ENCODE peak calls at places on chromosomes 2 and 18, in six cellular contexts. One of them, this sample, is unnamed.

GRCh38 chr2:156057647-156058046 is 274.9 kb downstream of the NR4A2 start:
- DNase-seq in HFFc6: no peak
- DNase-seq in nephron progenitor cell: no peak
- DNase-seq in fibroblast of mammary gland: no peak
- DNase-seq in GM12864: no peak
- DNase-seq in coronary artery: no peak
- DNase-seq in this sample: no peak

GRCh38 chr2:178521304-178522150 is 41.3 kb downstream of the PLEKHA3 start:
- DNase-seq in HFFc6: no peak
- DNase-seq in nephron progenitor cell: no peak
- DNase-seq in fibroblast of mammary gland: no peak
- DNase-seq in GM12864: no peak
- DNase-seq in coronary artery: no peak
- DNase-seq in this sample: no peak

GRCh38 chr2:193584522-193584938 is 1389.8 kb upstream of the TMEFF2 start:
- DNase-seq in HFFc6: no peak
- DNase-seq in nephron progenitor cell: no peak
- DNase-seq in fibroblast of mammary gland: peak
- DNase-seq in GM12864: no peak
- DNase-seq in coronary artery: no peak
- DNase-seq in this sample: peak

GRCh38 chr2:46942143-46942526 is 26.5 kb upstream of the MCFD2 start:
- DNase-seq in HFFc6: no peak
- DNase-seq in nephron progenitor cell: no peak
- DNase-seq in fibroblast of mammary gland: no peak
- DNase-seq in GM12864: no peak
- DNase-seq in coronary artery: no peak
- DNase-seq in this sample: peak

GRCh38 chr2:193228276-193228675 is 1033.5 kb upstream of the TMEFF2 start:
- DNase-seq in HFFc6: no peak
- DNase-seq in nephron progenitor cell: no peak
- DNase-seq in fibroblast of mammary gland: no peak
- DNase-seq in GM12864: no peak
- DNase-seq in coronary artery: no peak
- DNase-seq in this sample: no peak

GRCh38 chr2:143182649-143183048 is 53.4 kb downstream of the ARHGAP15 start:
- DNase-seq in HFFc6: no peak
- DNase-seq in nephron progenitor cell: no peak
- DNase-seq in fibroblast of mammary gland: no peak
- DNase-seq in GM12864: no peak
- DNase-seq in coronary artery: no peak
- DNase-seq in this sample: no peak

GRCh38 chr2:124024491-124025348 is at the start of gene CNTNAP5:
- DNase-seq in HFFc6: no peak
- DNase-seq in nephron progenitor cell: peak
- DNase-seq in fibroblast of mammary gland: peak
- DNase-seq in GM12864: no peak
- DNase-seq in coronary artery: no peak
- DNase-seq in this sample: peak

GRCh38 chr2:105166671-105167070 is 74.9 kb upstream of the GPR45 start:
- DNase-seq in HFFc6: no peak
- DNase-seq in nephron progenitor cell: no peak
- DNase-seq in fibroblast of mammary gland: no peak
- DNase-seq in GM12864: no peak
- DNase-seq in coronary artery: no peak
- DNase-seq in this sample: no peak

GRCh38 chr2:183157131-183157530 is 32.9 kb downstream of the NUP35 start:
- DNase-seq in HFFc6: no peak
- DNase-seq in nephron progenitor cell: no peak
- DNase-seq in fibroblast of mammary gland: no peak
- DNase-seq in GM12864: no peak
- DNase-seq in coronary artery: no peak
- DNase-seq in this sample: no peak

GRCh38 chr2:232417489-232417888 is 10.8 kb downstream of the ALPG start:
- DNase-seq in HFFc6: no peak
- DNase-seq in nephron progenitor cell: no peak
- DNase-seq in fibroblast of mammary gland: no peak
- DNase-seq in GM12864: no peak
- DNase-seq in coronary artery: no peak
- DNase-seq in this sample: no peak

GRCh38 chr2:121810959-121811853 is 55.8 kb downstream of the TSN start:
- DNase-seq in HFFc6: peak
- DNase-seq in nephron progenitor cell: peak
- DNase-seq in fibroblast of mammary gland: peak
- DNase-seq in GM12864: peak
- DNase-seq in coronary artery: no peak
- DNase-seq in this sample: peak

GRCh38 chr2:161090401-161090800 is 69.8 kb upstream of the TANK start:
- DNase-seq in HFFc6: no peak
- DNase-seq in nephron progenitor cell: no peak
- DNase-seq in fibroblast of mammary gland: no peak
- DNase-seq in GM12864: peak
- DNase-seq in coronary artery: no peak
- DNase-seq in this sample: no peak

GRCh38 chr2:165440367-165440766 is 29.1 kb upstream of the CSRNP3 start:
- DNase-seq in HFFc6: peak
- DNase-seq in nephron progenitor cell: peak
- DNase-seq in fibroblast of mammary gland: peak
- DNase-seq in GM12864: no peak
- DNase-seq in coronary artery: no peak
- DNase-seq in this sample: no peak

GRCh38 chr2:234842753-234843152 is 109.1 kb upstream of the SH3BP4 start:
- DNase-seq in HFFc6: no peak
- DNase-seq in nephron progenitor cell: no peak
- DNase-seq in fibroblast of mammary gland: no peak
- DNase-seq in GM12864: no peak
- DNase-seq in coronary artery: no peak
- DNase-seq in this sample: no peak

GRCh38 chr2:235914756-235915155 is 253.4 kb downstream of the GBX2 start:
- DNase-seq in HFFc6: no peak
- DNase-seq in nephron progenitor cell: no peak
- DNase-seq in fibroblast of mammary gland: no peak
- DNase-seq in GM12864: no peak
- DNase-seq in coronary artery: no peak
- DNase-seq in this sample: no peak

GRCh38 chr2:59888015-59888414 is 665.4 kb downstream of the BCL11A start:
- DNase-seq in HFFc6: no peak
- DNase-seq in nephron progenitor cell: no peak
- DNase-seq in fibroblast of mammary gland: no peak
- DNase-seq in GM12864: peak
- DNase-seq in coronary artery: no peak
- DNase-seq in this sample: peak

GRCh38 chr2:1632006-1632348 is 112.3 kb downstream of the PXDN start:
- DNase-seq in HFFc6: peak
- DNase-seq in nephron progenitor cell: no peak
- DNase-seq in fibroblast of mammary gland: no peak
- DNase-seq in GM12864: no peak
- DNase-seq in coronary artery: no peak
- DNase-seq in this sample: no peak

GRCh38 chr2:239876948-239877289 is 148.2 kb downstream of the NDUFA10 start:
- DNase-seq in HFFc6: no peak
- DNase-seq in nephron progenitor cell: no peak
- DNase-seq in fibroblast of mammary gland: no peak
- DNase-seq in GM12864: no peak
- DNase-seq in coronary artery: no peak
- DNase-seq in this sample: no peak

GRCh38 chr2:207796585-207797350 is 27.1 kb upstream of the FZD5 start:
- DNase-seq in HFFc6: no peak
- DNase-seq in nephron progenitor cell: peak
- DNase-seq in fibroblast of mammary gland: no peak
- DNase-seq in GM12864: no peak
- DNase-seq in coronary artery: no peak
- DNase-seq in this sample: no peak

GRCh38 chr2:33126973-33127372 is 180.2 kb downstream of the LTBP1 start:
- DNase-seq in HFFc6: peak
- DNase-seq in nephron progenitor cell: no peak
- DNase-seq in fibroblast of mammary gland: peak
- DNase-seq in GM12864: no peak
- DNase-seq in coronary artery: no peak
- DNase-seq in this sample: no peak

GRCh38 chr2:134773372-134774073 is 54.7 kb upstream of the TMEM163 start:
- DNase-seq in HFFc6: no peak
- DNase-seq in nephron progenitor cell: no peak
- DNase-seq in fibroblast of mammary gland: no peak
- DNase-seq in GM12864: no peak
- DNase-seq in coronary artery: no peak
- DNase-seq in this sample: no peak

GRCh38 chr2:197254776-197255521 is 55.6 kb downstream of the ANKRD44 start:
- DNase-seq in HFFc6: no peak
- DNase-seq in nephron progenitor cell: peak
- DNase-seq in fibroblast of mammary gland: no peak
- DNase-seq in GM12864: no peak
- DNase-seq in coronary artery: no peak
- DNase-seq in this sample: no peak

GRCh38 chr2:5696351-5696740 is 4.2 kb downstream of the SOX11 start:
- DNase-seq in HFFc6: no peak
- DNase-seq in nephron progenitor cell: peak
- DNase-seq in fibroblast of mammary gland: no peak
- DNase-seq in GM12864: no peak
- DNase-seq in coronary artery: no peak
- DNase-seq in this sample: no peak

GRCh38 chr2:237341872-237342271 is 72.1 kb downstream of the COL6A3 start:
- DNase-seq in HFFc6: no peak
- DNase-seq in nephron progenitor cell: no peak
- DNase-seq in fibroblast of mammary gland: peak
- DNase-seq in GM12864: no peak
- DNase-seq in coronary artery: no peak
- DNase-seq in this sample: no peak

GRCh38 chr2:217182996-217183395 is 323.1 kb upstream of the TNP1 start:
- DNase-seq in HFFc6: no peak
- DNase-seq in nephron progenitor cell: no peak
- DNase-seq in fibroblast of mammary gland: no peak
- DNase-seq in GM12864: no peak
- DNase-seq in coronary artery: no peak
- DNase-seq in this sample: no peak

GRCh38 chr2:119253760-119254600 is 30.3 kb downstream of the STEAP3 start:
- DNase-seq in HFFc6: no peak
- DNase-seq in nephron progenitor cell: no peak
- DNase-seq in fibroblast of mammary gland: no peak
- DNase-seq in GM12864: no peak
- DNase-seq in coronary artery: no peak
- DNase-seq in this sample: no peak

GRCh38 chr18:46264255-46264654 is 160.1 kb downstream of the HAUS1 start:
- DNase-seq in HFFc6: peak
- DNase-seq in nephron progenitor cell: no peak
- DNase-seq in fibroblast of mammary gland: peak
- DNase-seq in GM12864: no peak
- DNase-seq in coronary artery: no peak
- DNase-seq in this sample: no peak

GRCh38 chr18:74994502-74995403 is 214.2 kb downstream of the PTGR3 start:
- DNase-seq in HFFc6: no peak
- DNase-seq in nephron progenitor cell: no peak
- DNase-seq in fibroblast of mammary gland: no peak
- DNase-seq in GM12864: peak
- DNase-seq in coronary artery: no peak
- DNase-seq in this sample: peak

GRCh38 chr18:57959278-57959677 is 84.7 kb upstream of the NEDD4L start:
- DNase-seq in HFFc6: peak
- DNase-seq in nephron progenitor cell: peak
- DNase-seq in fibroblast of mammary gland: peak
- DNase-seq in GM12864: peak
- DNase-seq in coronary artery: no peak
- DNase-seq in this sample: peak
- TF ChIP-seq CTCF in HFFc6: peak
- TF ChIP-seq CTCF in nephron progenitor cell: no peak
- TF ChIP-seq CTCF in fibroblast of mammary gland: peak
- TF ChIP-seq CTCF in GM12864: peak
- TF ChIP-seq CTCF in coronary artery: no peak
- TF ChIP-seq CTCF in this sample: no peak

GRCh38 chr2:115115135-115115534 is 672.7 kb downstream of the DPP10 start:
- DNase-seq in HFFc6: no peak
- DNase-seq in nephron progenitor cell: no peak
- DNase-seq in fibroblast of mammary gland: no peak
- DNase-seq in GM12864: no peak
- DNase-seq in coronary artery: no peak
- DNase-seq in this sample: no peak
- TF ChIP-seq CTCF in HFFc6: no peak
- TF ChIP-seq CTCF in nephron progenitor cell: no peak
- TF ChIP-seq CTCF in fibroblast of mammary gland: no peak
- TF ChIP-seq CTCF in GM12864: no peak
- TF ChIP-seq CTCF in coronary artery: no peak
- TF ChIP-seq CTCF in this sample: no peak

GRCh38 chr2:176122266-176122632 is 270 bp upstream of the HOXD9 start:
- DNase-seq in HFFc6: no peak
- DNase-seq in nephron progenitor cell: no peak
- DNase-seq in fibroblast of mammary gland: no peak
- DNase-seq in GM12864: no peak
- DNase-seq in coronary artery: no peak
- DNase-seq in this sample: no peak

GRCh38 chr2:176122633-176123482 is at the start of gene HOXD9:
- DNase-seq in HFFc6: no peak
- DNase-seq in nephron progenitor cell: peak
- DNase-seq in fibroblast of mammary gland: peak
- DNase-seq in GM12864: no peak
- DNase-seq in coronary artery: no peak
- DNase-seq in this sample: no peak

GRCh38 chr2:176118606-176119370 is 2.2 kb downstream of the HOXD10 start:
- DNase-seq in HFFc6: no peak
- DNase-seq in nephron progenitor cell: peak
- DNase-seq in fibroblast of mammary gland: peak
- DNase-seq in GM12864: no peak
- DNase-seq in coronary artery: no peak
- DNase-seq in this sample: no peak

GRCh38 chr2:176121377-176122111 is 975 bp upstream of the HOXD9 start:
- DNase-seq in HFFc6: no peak
- DNase-seq in nephron progenitor cell: no peak
- DNase-seq in fibroblast of mammary gland: no peak
- DNase-seq in GM12864: no peak
- DNase-seq in coronary artery: no peak
- DNase-seq in this sample: no peak

GRCh38 chr2:176120369-176121307 is 1.9 kb upstream of the HOXD9 start:
- DNase-seq in HFFc6: no peak
- DNase-seq in nephron progenitor cell: no peak
- DNase-seq in fibroblast of mammary gland: no peak
- DNase-seq in GM12864: no peak
- DNase-seq in coronary artery: no peak
- DNase-seq in this sample: no peak
- TF ChIP-seq CTCF in HFFc6: peak
- TF ChIP-seq CTCF in nephron progenitor cell: no peak
- TF ChIP-seq CTCF in fibroblast of mammary gland: no peak
- TF ChIP-seq CTCF in GM12864: no peak
- TF ChIP-seq CTCF in coronary artery: no peak
- TF ChIP-seq CTCF in this sample: no peak

DNA sequence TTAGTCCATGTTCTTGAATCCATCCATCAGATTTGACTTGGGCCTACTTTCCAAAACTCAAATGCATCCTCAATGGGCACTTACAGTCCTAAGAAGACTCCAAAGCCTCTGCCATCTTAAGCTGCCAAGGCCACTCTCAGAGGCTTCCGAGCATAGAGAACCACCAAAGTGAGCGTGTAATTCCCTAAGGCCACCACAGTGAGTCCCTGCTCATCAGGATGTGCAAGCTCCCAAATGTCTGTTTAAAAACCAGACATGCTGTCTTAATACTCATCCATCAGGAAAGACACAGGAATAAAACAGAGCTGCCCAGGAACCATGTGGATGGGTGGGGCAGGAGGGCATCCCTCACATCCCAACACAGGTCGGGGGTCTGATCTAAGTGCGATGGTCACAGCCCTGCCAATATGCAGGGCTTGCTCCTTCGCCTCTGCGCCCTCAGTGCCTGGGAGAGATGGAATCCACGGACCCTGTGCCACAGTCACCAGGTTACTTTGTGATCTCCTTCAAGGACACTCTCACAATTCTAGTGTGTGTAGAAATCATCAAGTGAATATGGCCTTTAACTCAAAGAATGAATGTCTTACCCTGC is 80.4 kb downstream of the POLR1A start:
- DNase-seq in HFFc6: no peak
- DNase-seq in nephron progenitor cell: no peak
- DNase-seq in fibroblast of mammary gland: no peak
- DNase-seq in GM12864: no peak
- DNase-seq in coronary artery: no peak
- DNase-seq in this sample: no peak
- TF ChIP-seq CTCF in HFFc6: peak
- TF ChIP-seq CTCF in nephron progenitor cell: no peak
- TF ChIP-seq CTCF in fibroblast of mammary gland: peak
- TF ChIP-seq CTCF in GM12864: peak
- TF ChIP-seq CTCF in coronary artery: no peak
- TF ChIP-seq CTCF in this sample: no peak

This sample was measured in GM13976.